ENCODE peak calls at places on chromosomes 4 and X, in six cellular contexts. D is nephron progenitor cell; E is fibroblast of pulmonary artery; U is activated gamma-delta T cell treated with anti-CD3 and anti-CD28 coated beads, Interleukin-2, amount 50 U/mL, for 16 hours; Y is activated naive CD4-positive, alpha-beta T cell treated with anti-CD3 and anti-CD28 coated beads, Interleukin-2, amount 10 ng/mL, durations not matched to agents 7 days and 5 days; M is NCI-H1417. Q is an unnamed sample.

GRCh38 chr4:183241322-183241640 is 78.8 kb downstream of the CLDN22 start:
- DNase-seq in D (no peak), E (peak; percentile 89), U (no peak), Y (no peak), M (no peak), Q (peak; percentile 37)

GRCh38 chrX:119228506-119229290 is 7.4 kb upstream of the PGRMC1 start:
- DNase-seq in D (no peak), E (peak; percentile 94), U (no peak), Y (no peak), M (no peak), Q (no peak)

GRCh38 chr4:68751138-68751537 is 64.7 kb upstream of the UGT2B10 start:
- DNase-seq in D (no peak), E (no peak), U (no peak), Y (no peak), M (no peak), Q (no peak)

GRCh38 chr4:18369561-18369960 is 348.0 kb upstream of the LCORL start:
- DNase-seq in D (no peak), E (no peak), U (no peak), Y (no peak), M (no peak), Q (no peak)

GRCh38 chr4:167234388-167234881 is at the start of gene SPOCK3:
- DNase-seq in D (peak; percentile 79), E (peak; percentile 48), U (no peak), Y (peak; percentile 20), M (peak; percentile 89), Q (no peak)

GRCh38 chrX:71909956-71910355 is 689 bp upstream of the NHSL2 start:
- DNase-seq in D (peak; percentile 35), E (peak; percentile 28), U (no peak), Y (no peak), M (no peak), Q (no peak)

GRCh38 chr4:79863333-79863732 is 209.7 kb downstream of the ANTXR2 start:
- DNase-seq in D (no peak), E (no peak), U (no peak), Y (no peak), M (no peak), Q (no peak)

GRCh38 chr4:61817071-61817470 is 616.9 kb downstream of the ADGRL3 start:
- DNase-seq in D (no peak), E (no peak), U (no peak), Y (no peak), M (no peak), Q (no peak)

GRCh38 chr4:141127884-141128283 is 5.4 kb downstream of the RNF150 start:
- DNase-seq in D (no peak), E (no peak), U (no peak), Y (no peak), M (no peak), Q (no peak)

GRCh38 chr4:1055721-1056590 is 44.5 kb downstream of the FGFRL1 start:
- DNase-seq in D (no peak), E (peak; percentile 15), U (peak; percentile 70), Y (peak; percentile 86), M (no peak), Q (no peak)

GRCh38 chr4:186104114-186104894 is at the start of gene FAM149A:
- DNase-seq in D (peak; percentile 66), E (no peak), U (no peak), Y (peak; percentile 71), M (peak; percentile 76), Q (peak; percentile 18)

GRCh38 chr4:6942238-6942800 is 32.7 kb downstream of the TBC1D14 start:
- DNase-seq in D (no peak), E (peak; percentile 97), U (no peak), Y (peak; percentile 66), M (no peak), Q (no peak)

GRCh38 chrX:17922303-17922702 is 61.2 kb upstream of the RAI2 start:
- DNase-seq in D (no peak), E (no peak), U (no peak), Y (no peak), M (peak; percentile 67), Q (no peak)

GRCh38 chr4:4502694-4503311 is 39.0 kb downstream of the STX18 start:
- DNase-seq in D (no peak), E (peak; percentile 54), U (no peak), Y (peak; percentile 34), M (no peak), Q (no peak)

GRCh38 chr4:105455998-105456397 is 17.9 kb downstream of the PPA2 start:
- DNase-seq in D (no peak), E (no peak), U (no peak), Y (no peak), M (no peak), Q (no peak)

GRCh38 chrX:150731795-150732194 is 38.6 kb downstream of the MTMR1 start:
- DNase-seq in D (no peak), E (peak; percentile 96), U (no peak), Y (no peak), M (no peak), Q (no peak)

GRCh38 chr4:154467886-154468285 is 23.7 kb downstream of the DCHS2 start:
- DNase-seq in D (no peak), E (no peak), U (no peak), Y (no peak), M (no peak), Q (no peak)

GRCh38 chr4:5004496-5004895 is 14.8 kb downstream of the CYTL1 start:
- DNase-seq in D (no peak), E (no peak), U (no peak), Y (no peak), M (no peak), Q (no peak)

GRCh38 chrX:18674417-18674787 is 2.5 kb upstream of the RS1 start:
- DNase-seq in D (peak; percentile 32), E (no peak), U (no peak), Y (peak; percentile 27), M (no peak), Q (peak; percentile 86)

GRCh38 chrX:44025611-44026010 is 52.4 kb upstream of the NDP start:
- DNase-seq in D (no peak), E (peak; percentile 51), U (no peak), Y (no peak), M (no peak), Q (no peak)

GRCh38 chr4:114028071-114028470 is 48.6 kb upstream of the ARSJ start:
- DNase-seq in D (no peak), E (peak; percentile 66), U (no peak), Y (no peak), M (no peak), Q (no peak)

GRCh38 chrX:148804579-148804978 is 304.2 kb downstream of the AFF2 start:
- DNase-seq in D (no peak), E (no peak), U (no peak), Y (no peak), M (no peak), Q (no peak)

GRCh38 chr4:124212835-124213640 is 499.5 kb downstream of the ANKRD50 start:
- DNase-seq in D (no peak), E (peak; percentile 69), U (no peak), Y (no peak), M (no peak), Q (peak; percentile 19)

GRCh38 chr4:165763640-165764039 is 109.4 kb upstream of the TLL1 start:
- DNase-seq in D (no peak), E (no peak), U (no peak), Y (no peak), M (no peak), Q (no peak)

GRCh38 chr4:110484767-110485166 is 8.8 kb downstream of the ENPEP start:
- DNase-seq in D (no peak), E (peak; percentile 81), U (no peak), Y (no peak), M (no peak), Q (no peak)

GRCh38 chrX:135384161-135384836 is 37.4 kb upstream of the SMIM10L2A start:
- DNase-seq in D (no peak), E (no peak), U (peak; percentile 7), Y (peak; percentile 62), M (no peak), Q (no peak)

GRCh38 chr4:80878218-80878617 is 152.3 kb upstream of the BMP3 start:
- DNase-seq in D (no peak), E (peak; percentile 11), U (no peak), Y (no peak), M (no peak), Q (no peak)

GRCh38 chr4:74044676-74045075 is 6.2 kb upstream of the CXCL3 start:
- DNase-seq in D (no peak), E (no peak), U (no peak), Y (no peak), M (no peak), Q (no peak)

GRCh38 chrX:124333862-124334261 is 1.4 kb downstream of the TEX13D start:
- DNase-seq in D (no peak), E (no peak), U (no peak), Y (no peak), M (no peak), Q (no peak)

GRCh38 chr4:123481034-123481433 is 84.4 kb downstream of the SPRY1 start:
- DNase-seq in D (no peak), E (peak; percentile 25), U (no peak), Y (no peak), M (no peak), Q (no peak)